ENCODE peak calls at places on chromosome 2, in six cellular contexts. W is adrenal gland, D is HCT116, J is stomach, L is astrocyte of the spinal cord, S is cardiac fibroblast. Y is an unnamed sample.

GRCh38 chr2:231036131-231036530 is 1.2 kb upstream of the C2orf72 start:
- DNase-seq in J (no peak), L (no peak), D (no peak), W (no peak), S (no peak), Y (no peak)

GRCh38 chr2:169659314-169659713 is 34.9 kb downstream of the CFAP210 start:
- DNase-seq in L (no peak), S (no peak), D (no peak), J (no peak), W (no peak), Y (no peak)

GRCh38 chr2:85843543-85843942 is 45.2 kb downstream of the ST3GAL5 start:
- DNase-seq in W (no peak), L (no peak), S (peak), J (no peak), D (no peak), Y (no peak)

GRCh38 chr2:105858868-105859693 is 114.4 kb downstream of the NCK2 start:
- DNase-seq in W (no peak), L (no peak), D (no peak), S (no peak), J (no peak), Y (no peak)

GRCh38 chr2:69685321-69686048 is 41.9 kb upstream of the AAK1 start:
- DNase-seq in W (no peak), D (no peak), L (peak), J (peak), S (peak), Y (no peak)

GRCh38 chr2:141557329-141558098 is 573.3 kb downstream of the LRP1B start:
- DNase-seq in S (peak), D (no peak), L (peak), J (no peak), W (no peak), Y (no peak)

GRCh38 chr2:175628243-175628642 is 373.8 kb downstream of the LNPK start:
- DNase-seq in D (no peak), J (no peak), L (no peak), W (no peak), S (no peak), Y (no peak)

GRCh38 chr2:129732630-129733026 is 246.8 kb upstream of the RAB6C start:
- DNase-seq in L (no peak), W (peak), S (no peak), J (no peak), D (no peak), Y (no peak)

GRCh38 chr2:158878003-158878402 is 82.9 kb downstream of the DAPL1 start:
- DNase-seq in D (no peak), J (no peak), S (no peak), L (no peak), W (no peak), Y (no peak)

GRCh38 chr2:226798422-226799210 is 1.0 kb downstream of the IRS1 start:
- DNase-seq in D (no peak), L (peak), J (peak), W (peak), S (peak), Y (peak)

GRCh38 chr2:150601280-150602038 is 114.0 kb upstream of the RND3 start:
- DNase-seq in D (no peak), W (no peak), S (peak), J (no peak), L (peak), Y (no peak)

GRCh38 chr2:158507679-158508078 is 50.9 kb downstream of the PKP4 start:
- DNase-seq in D (no peak), S (no peak), L (peak), J (no peak), W (no peak), Y (no peak)

GRCh38 chr2:227147023-227147422 is 17.0 kb downstream of the COL4A4 start:
- DNase-seq in J (no peak), W (no peak), L (no peak), D (no peak), S (peak), Y (no peak)

GRCh38 chr2:71588497-71588896 is 135.1 kb downstream of the DYSF start:
- DNase-seq in D (no peak), J (no peak), S (no peak), L (no peak), W (no peak), Y (no peak)

GRCh38 chr2:74679615-74680014 is 25.6 kb downstream of the SEMA4F start:
- DNase-seq in J (no peak), L (no peak), W (no peak), D (no peak), S (no peak), Y (no peak)

GRCh38 chr2:113848758-113849460 is 41.0 kb upstream of the ACTR3 start:
- DNase-seq in J (no peak), W (no peak), S (peak), L (peak), D (peak), Y (no peak)

GRCh38 chr2:166167451-166167850 is 39.6 kb upstream of the SCN1A start:
- DNase-seq in J (no peak), L (peak), S (peak), D (no peak), W (no peak), Y (no peak)

GRCh38 chr2:43611987-43612894 is 16.4 kb upstream of the THADA start:
- DNase-seq in L (peak), S (peak), D (peak), J (peak), W (peak), Y (peak)

GRCh38 chr2:26298638-26299393 is 47.1 kb upstream of the SELENOI start:
- DNase-seq in L (peak), S (peak), J (peak), D (no peak), W (peak), Y (peak)

GRCh38 chr2:79972661-79973060 is 331.9 kb downstream of the LRRTM1 start:
- DNase-seq in L (no peak), W (no peak), J (no peak), D (no peak), S (no peak), Y (no peak)

GRCh38 chr2:161122772-161123530 is 37.3 kb upstream of the TANK start:
- DNase-seq in L (peak), S (peak), W (peak), J (no peak), D (peak), Y (peak)

GRCh38 chr2:150485114-150485870 is 2.2 kb downstream of the RND3 start:
- DNase-seq in D (no peak), L (peak), J (peak), W (peak), S (peak), Y (peak)

GRCh38 chr2:171522057-171522803 is at the start of gene CYBRD1:
- DNase-seq in L (peak), D (no peak), J (peak), S (peak), W (peak), Y (peak)

GRCh38 chr2:26184555-26185303 is 11.8 kb downstream of the GAREM2 start:
- DNase-seq in J (peak), S (peak), L (peak), D (peak), W (peak), Y (peak)

GRCh38 chr2:72293620-72294019 is 146.0 kb upstream of the CYP26B1 start:
- DNase-seq in W (no peak), S (peak), D (no peak), L (peak), J (no peak), Y (no peak)

GRCh38 chr2:197028230-197028629 is 101.7 kb upstream of the PGAP1 start:
- DNase-seq in L (peak), S (peak), D (peak), W (no peak), J (no peak), Y (no peak)

GRCh38 chr2:155815851-155816250 is 516.7 kb downstream of the NR4A2 start:
- DNase-seq in D (peak), S (no peak), L (no peak), W (no peak), J (no peak), Y (peak)

GRCh38 chr2:71879509-71880184 is 268.0 kb downstream of the CYP26B1 start:
- DNase-seq in J (no peak), D (no peak), S (no peak), L (no peak), W (no peak), Y (no peak)

GRCh38 chr2:101223814-101224231 is 28.9 kb upstream of the CNOT11 start:
- DNase-seq in J (no peak), W (no peak), L (no peak), S (no peak), D (no peak), Y (no peak)

GRCh38 chr2:28317390-28317789 is 75.3 kb upstream of the FOSL2 start:
- DNase-seq in W (no peak), J (no peak), D (no peak), S (no peak), L (no peak), Y (no peak)

GRCh38 chr2:117523267-117523666 is 291.2 kb upstream of the DDX18 start:
- DNase-seq in J (peak), W (peak), D (no peak), S (no peak), L (peak), Y (peak)

GRCh38 chr2:9095690-9096089 is 92.2 kb upstream of the MBOAT2 start:
- DNase-seq in L (peak), J (peak), S (peak), W (peak), D (no peak), Y (peak)

GRCh38 chr2:181004647-181005325 is 24.4 kb downstream of the UBE2E3 start:
- DNase-seq in D (no peak), L (no peak), J (peak), W (no peak), S (no peak), Y (no peak)

GRCh38 chr2:212387146-212387545 is 151.5 kb downstream of the ERBB4 start:
- DNase-seq in L (peak), D (no peak), W (no peak), J (no peak), S (no peak), Y (no peak)

GRCh38 chr2:80059381-80059907 is 245.1 kb downstream of the LRRTM1 start:
- DNase-seq in J (no peak), S (no peak), W (peak), D (no peak), L (no peak), Y (no peak)

GRCh38 chr2:150832686-150833085 is 345.2 kb upstream of the RND3 start:
- DNase-seq in J (no peak), W (no peak), D (no peak), S (no peak), L (no peak), Y (no peak)

GRCh38 chr2:79984476-79984875 is 320.1 kb downstream of the LRRTM1 start:
- DNase-seq in S (no peak), D (no peak), J (no peak), W (no peak), L (no peak), Y (no peak)

GRCh38 chr2:128512664-128513415 is 194.2 kb upstream of the HS6ST1 start:
- DNase-seq in S (no peak), W (no peak), J (no peak), L (no peak), D (no peak), Y (peak)
- H3K4me3 ChIP-seq in S (no peak), W (no peak), J (no peak), L (no peak), D (no peak), Y (no peak)

GRCh38 chr2:6308986-6309385 is 556.7 kb downstream of the CMPK2 start:
- DNase-seq in W (no peak), J (no peak), D (no peak), L (no peak), S (no peak), Y (no peak)
- H3K4me3 ChIP-seq in W (no peak), J (no peak), D (no peak), L (no peak), S (no peak), Y (no peak)

GRCh38 chr2:120710256-120710655 is 25.4 kb upstream of the GLI2 start:
- DNase-seq in J (no peak), L (peak), S (peak), W (no peak), D (no peak), Y (no peak)
- H3K4me3 ChIP-seq in J (no peak), L (no peak), S (no peak), W (no peak), D (no peak), Y (no peak)

DNA sequence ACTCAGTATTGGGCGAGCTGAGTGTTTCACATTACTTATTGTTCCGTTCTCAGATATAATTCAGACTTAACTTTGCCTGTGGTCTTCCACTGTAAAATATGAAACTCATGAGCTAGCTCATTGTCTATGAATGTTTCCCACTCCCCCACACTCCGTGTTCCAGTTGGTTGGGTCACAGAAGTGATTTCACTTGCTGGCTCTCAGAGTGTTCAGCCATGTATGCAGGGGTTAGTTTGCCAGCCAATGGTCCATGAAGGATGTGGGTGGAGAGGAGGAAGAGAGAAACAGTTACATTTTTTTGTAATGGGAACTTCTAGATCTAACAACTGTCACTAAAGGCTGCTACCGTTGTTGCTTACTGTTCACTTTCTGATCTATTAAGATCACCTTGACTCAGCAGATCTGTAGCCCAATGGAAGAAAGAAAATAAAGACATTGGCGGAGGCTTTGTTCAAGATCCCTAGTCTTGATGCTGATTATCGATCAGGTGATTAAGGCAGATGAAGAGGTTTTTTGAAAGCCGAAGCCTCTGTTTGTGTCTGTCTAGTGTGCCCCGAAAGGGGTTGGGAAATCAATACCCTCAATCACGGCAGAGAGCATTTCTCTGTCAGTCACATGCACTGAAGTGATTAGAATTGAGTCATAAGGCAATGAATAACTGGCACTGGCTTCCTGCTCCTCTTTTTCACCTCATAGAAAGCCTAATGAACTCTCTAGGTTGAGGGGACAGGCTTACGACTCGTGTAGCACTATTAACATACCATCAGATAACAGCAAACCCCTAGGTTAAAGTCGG is 279.7 kb upstream of the FIGN start:
- DNase-seq in J (no peak), L (peak), D (no peak), W (no peak), S (peak), Y (no peak)
- H3K4me3 ChIP-seq in J (no peak), L (no peak), D (no peak), W (no peak), S (no peak), Y (no peak)

GRCh38 chr2:216142540-216142939 is 33.4 kb downstream of the XRCC5 start:
- DNase-seq in L (peak), D (no peak), S (peak), W (no peak), J (no peak), Y (no peak)
- H3K4me3 ChIP-seq in L (no peak), D (no peak), S (no peak), W (no peak), J (no peak), Y (no peak)

DNA sequence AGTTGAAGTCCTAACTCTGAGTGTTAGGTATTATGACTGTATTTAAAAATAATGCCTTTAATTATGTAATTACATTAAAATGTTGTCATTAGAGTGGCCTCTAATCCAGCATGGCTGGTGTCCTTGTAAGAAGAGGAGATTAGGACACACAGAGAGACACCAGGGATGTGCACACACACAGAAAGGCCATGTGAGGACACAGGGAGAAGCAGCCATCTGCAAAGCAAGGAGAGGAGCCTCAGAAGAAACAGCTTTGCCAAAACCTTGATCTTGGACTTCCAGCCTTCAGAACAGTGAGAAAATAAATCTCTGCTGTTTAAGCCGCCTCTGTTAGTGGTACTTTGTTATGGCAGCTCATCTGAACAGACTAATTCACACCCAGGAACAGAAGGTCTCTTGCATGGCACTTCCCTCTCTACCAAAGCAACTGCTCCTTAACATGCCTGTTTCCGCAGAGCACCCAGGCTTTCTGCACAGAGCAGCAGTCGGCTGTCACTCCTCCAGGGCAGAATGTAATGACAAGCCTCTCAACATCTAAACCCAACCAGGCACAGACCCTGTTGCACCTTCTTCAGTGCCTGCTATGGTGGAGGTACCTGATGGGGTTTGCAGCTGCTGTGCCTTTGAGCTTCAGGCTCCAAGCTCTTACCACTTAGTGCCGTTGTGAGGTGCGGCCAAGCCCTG is 377.7 kb downstream of the TDRD15 start:
- DNase-seq in W (no peak), D (no peak), S (no peak), L (no peak), J (no peak), Y (peak)
- H3K4me3 ChIP-seq in W (no peak), D (no peak), S (no peak), L (no peak), J (no peak), Y (no peak)

DNA sequence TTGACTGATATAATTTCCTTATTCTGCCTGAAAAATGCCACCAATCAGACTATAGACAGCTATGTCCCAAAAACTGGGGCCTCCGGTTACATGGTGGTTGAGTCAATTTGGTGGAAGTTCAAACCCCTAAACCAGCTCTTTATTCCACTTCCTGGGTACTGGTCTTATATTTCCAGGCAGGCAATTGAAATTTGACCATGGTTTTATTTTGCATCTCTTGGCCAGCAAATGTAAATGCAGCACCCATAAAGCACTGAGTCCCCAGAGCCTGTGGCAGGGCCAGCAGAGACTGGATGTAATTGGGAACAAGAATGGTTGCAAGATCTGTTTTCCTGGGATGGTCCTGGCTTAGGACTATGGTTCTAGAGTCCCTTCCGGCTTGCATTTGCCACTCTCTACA is 108.2 kb upstream of the CDC42EP3 start:
- DNase-seq in W (no peak), J (no peak), L (no peak), D (no peak), S (no peak), Y (no peak)
- H3K4me3 ChIP-seq in W (no peak), J (no peak), L (no peak), D (no peak), S (no peak), Y (no peak)